ENCODE peak calls at places on chromosomes 7 and 10, in nine cellular contexts. B is omental fat pad; T is epithelial cell of proximal tubule; Y is CD8-positive, alpha-beta T cell; H is WTC11; V is GM13977; E is thoracic aorta; P is GM10248; D is heart right ventricle. Q is an unnamed sample.

GRCh38 chr7:123538189-123538714 is 3.9 kb upstream of the IQUB start:
- DNase-seq in E (no peak), B (no peak), T (peak; percentile 67), D (no peak), Y (no peak), V (no peak), P (no peak), H (no peak), Q (peak; percentile 72)

GRCh38 chr10:85105614-85106013 is 777.2 kb downstream of the CCSER2 start:
- DNase-seq in H (peak; percentile 55), V (no peak), T (peak; percentile 6), D (no peak), B (no peak), Y (no peak), E (no peak), P (no peak), Q (no peak)

GRCh38 chr10:129933456-129934092 is 30.5 kb downstream of the EBF3 start:
- DNase-seq in P (no peak), V (no peak), H (no peak), E (no peak), B (no peak), Y (no peak), T (no peak), D (no peak), Q (no peak)

GRCh38 chr10:571643-572042 is 117.8 kb downstream of the DIP2C start:
- DNase-seq in B (no peak), T (no peak), Y (no peak), D (no peak), H (no peak), E (no peak), V (no peak), P (no peak), Q (no peak)

GRCh38 chr10:132308588-132309451 is 1.1 kb upstream of the STK32C start:
- DNase-seq in T (no peak), E (no peak), V (peak; percentile 11), B (no peak), P (peak; percentile 15), D (no peak), Y (no peak), H (peak; percentile 54), Q (no peak)

GRCh38 chr7:42096681-42097637 is 140.1 kb downstream of the GLI3 start:
- DNase-seq in H (no peak), Y (no peak), T (no peak), P (no peak), B (no peak), V (no peak), D (peak; percentile 58), E (no peak), Q (peak; percentile 53)

GRCh38 chr7:24158976-24159375 is 125.0 kb upstream of the NPY start:
- DNase-seq in B (no peak), T (no peak), H (no peak), D (no peak), P (no peak), E (no peak), Y (no peak), V (no peak), Q (no peak)

GRCh38 chr7:122303971-122304603 is 463 bp downstream of the FEZF1 start:
- DNase-seq in B (no peak), E (no peak), T (no peak), D (no peak), V (no peak), Y (no peak), P (no peak), H (peak; percentile 58), Q (no peak)

GRCh38 chr7:107967420-107967819 is 35.5 kb downstream of the LAMB1 start:
- DNase-seq in E (no peak), D (no peak), P (no peak), B (no peak), V (no peak), Y (no peak), T (no peak), H (no peak), Q (no peak)

GRCh38 chr7:96321041-96321669 is 743 bp downstream of the SLC25A13 start:
- DNase-seq in B (peak; percentile 63), T (no peak), D (peak; percentile 87), P (peak; percentile 29), E (peak; percentile 31), Y (peak; percentile 58), H (peak; percentile 81), V (peak; percentile 48), Q (peak; percentile 89)

GRCh38 chr10:21870849-21871248 is 132.7 kb downstream of the DNAJC1 start:
- DNase-seq in T (no peak), E (no peak), B (no peak), V (no peak), H (no peak), Y (no peak), D (no peak), P (no peak), Q (no peak)

GRCh38 chr7:108463613-108464012 is 7.4 kb upstream of the NRCAM start:
- DNase-seq in P (no peak), D (no peak), Y (peak; percentile 27), H (no peak), V (no peak), E (no peak), B (no peak), T (no peak), Q (no peak)

GRCh38 chr10:126334272-126334671 is 54.0 kb downstream of the ADAM12 start:
- DNase-seq in H (no peak), T (no peak), Y (no peak), D (no peak), B (no peak), P (no peak), E (no peak), V (no peak), Q (peak; percentile 19)

GRCh38 chr10:88707429-88708110 is 1.5 kb downstream of the LIPK start:
- DNase-seq in T (peak; percentile 69), Y (no peak), H (no peak), B (no peak), P (no peak), D (no peak), E (no peak), V (no peak), Q (peak; percentile 65)

GRCh38 chr7:1745576-1746490 is 75.8 kb downstream of the ELFN1 start:
- DNase-seq in Y (no peak), P (no peak), H (no peak), T (no peak), E (no peak), D (no peak), V (no peak), B (no peak), Q (no peak)

GRCh38 chr7:100602889-100603696 is 930 bp downstream of the PCOLCE start:
- DNase-seq in Y (no peak), H (peak; percentile 87), V (no peak), P (no peak), T (no peak), B (no peak), D (peak; percentile 72), E (no peak), Q (peak; percentile 96)

GRCh38 chr7:348962-349755 is 59.2 kb downstream of the FOXL3 start:
- DNase-seq in T (no peak), D (no peak), P (no peak), E (no peak), H (no peak), B (no peak), Y (no peak), V (no peak), Q (no peak)

GRCh38 chr7:149369497-149369896 is 91.4 kb downstream of the ZNF777 start:
- DNase-seq in V (no peak), E (no peak), P (no peak), T (no peak), B (no peak), Y (no peak), D (no peak), H (no peak), Q (no peak)

GRCh38 chr10:7932301-7933036 is 114.2 kb downstream of the TAF3 start:
- DNase-seq in E (no peak), B (no peak), D (no peak), Y (no peak), H (no peak), V (no peak), P (no peak), T (no peak), Q (no peak)

GRCh38 chr7:7720193-7720592 is 1.8 kb upstream of the RPA3 start:
- DNase-seq in P (no peak), Y (no peak), E (no peak), V (no peak), T (no peak), D (no peak), H (no peak), B (no peak), Q (peak; percentile 74)

GRCh38 chr7:18151419-18151818 is 123.8 kb upstream of the PRPS1L1 start:
- DNase-seq in T (no peak), V (no peak), P (no peak), D (no peak), B (no peak), H (no peak), E (no peak), Y (no peak), Q (no peak)
- TF ChIP-seq CTCF in T (peak; percentile 6), V (no peak), P (no peak), D (no peak), B (no peak), H (no peak), E (no peak), Y (no peak), Q (no peak)

DNA sequence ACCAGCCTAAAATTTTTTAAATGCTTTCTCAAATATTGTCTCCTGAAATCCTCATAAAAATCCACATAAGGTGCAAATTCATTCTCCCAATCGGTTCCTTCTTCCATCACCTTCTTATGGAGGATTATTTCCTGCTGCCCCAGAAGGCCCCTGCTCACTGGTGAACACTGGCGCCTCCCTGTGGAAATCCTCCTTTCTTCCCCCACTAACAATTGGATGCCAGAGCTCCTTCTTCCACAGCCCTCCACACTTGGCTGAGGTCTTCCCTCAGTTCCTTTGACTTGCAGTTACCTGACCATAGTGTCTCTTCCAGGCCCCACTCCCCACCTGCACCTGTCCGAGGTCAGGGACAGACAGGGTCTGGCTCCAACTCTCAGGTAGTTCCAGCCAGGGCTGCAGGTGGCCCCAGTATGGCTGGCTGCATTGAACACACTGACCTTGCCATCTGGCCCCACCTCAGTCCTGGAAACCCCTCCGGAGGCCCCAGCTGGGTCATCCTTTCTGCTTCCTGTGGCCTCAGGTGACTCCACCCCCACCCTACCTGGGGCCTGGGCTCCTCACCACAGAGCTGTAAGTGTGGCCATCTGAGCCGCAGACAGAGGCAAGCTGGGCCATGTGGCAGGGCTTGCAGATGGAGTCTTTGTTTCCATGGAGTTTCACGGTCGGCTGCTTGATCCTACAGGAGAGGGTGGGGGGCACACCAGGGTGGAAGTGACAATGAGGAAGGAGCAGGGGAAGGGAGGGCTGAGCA is 18.4 kb downstream of the SPOCK2 start:
- DNase-seq in H (peak; percentile 60), B (no peak), T (no peak), D (no peak), V (no peak), E (no peak), Y (no peak), P (no peak), Q (no peak)
- TF ChIP-seq CTCF in H (no peak), B (no peak), T (peak; percentile 35), D (no peak), V (peak; percentile 38), E (no peak), Y (peak; percentile 19), P (no peak), Q (no peak)

GRCh38 chr10:83991986-83992753 is 147.1 kb upstream of the GHITM start:
- DNase-seq in D (no peak), E (no peak), T (peak; percentile 12), Y (no peak), B (no peak), V (peak; percentile 35), P (peak; percentile 34), H (peak; percentile 66), Q (no peak)
- TF ChIP-seq CTCF in D (no peak), E (no peak), T (peak; percentile 81), Y (no peak), B (no peak), V (peak; percentile 56), P (peak; percentile 52), H (peak; percentile 33), Q (peak; percentile 19)

GRCh38 chr10:79070091-79070610 is 1.4 kb downstream of the ZMIZ1 start:
- DNase-seq in H (peak; percentile 35), T (no peak), V (peak; percentile 52), D (no peak), P (no peak), Y (no peak), B (no peak), E (no peak), Q (peak; percentile 66)
- TF ChIP-seq CTCF in H (no peak), T (no peak), V (no peak), D (no peak), P (no peak), Y (no peak), B (no peak), E (no peak), Q (no peak)